ENCODE peak calls at places on chromosomes 13 and 19, in nine cellular contexts. B, Z, Q, K, H, W, S, L and X are unnamed samples.

GRCh38 chr13:98265669-98266551 is 88.8 kb upstream of the RNF113B start:
- DNase-seq in B (no peak), L (no peak), Z (no peak), H (peak), W (no peak), Q (no peak), S (no peak), K (peak), X (no peak)

GRCh38 chr13:99218545-99218944 is 17.9 kb downstream of the UBAC2 start:
- DNase-seq in L (no peak), W (no peak), H (no peak), K (peak), B (no peak), Z (no peak), Q (no peak), S (no peak), X (no peak)

GRCh38 chr13:27022571-27023311 is 148.9 kb downstream of the USP12 start:
- DNase-seq in Z (no peak), L (no peak), S (peak), H (no peak), B (peak), W (no peak), K (peak), Q (peak), X (no peak)

GRCh38 chr13:23845309-23845708 is 43.9 kb downstream of the MIPEP start:
- DNase-seq in K (no peak), B (no peak), Z (no peak), W (no peak), S (no peak), H (no peak), Q (no peak), L (no peak), X (no peak)

GRCh38 chr13:19572280-19572679 is 10.9 kb upstream of the TPTE2 start:
- DNase-seq in W (no peak), S (no peak), L (no peak), B (no peak), K (no peak), H (no peak), Q (no peak), Z (no peak), X (no peak)

GRCh38 chr19:16447015-16447384 is 24.8 kb downstream of the EPS15L1 start:
- DNase-seq in K (peak), Q (peak), W (peak), B (no peak), S (no peak), L (peak), H (peak), Z (peak), X (no peak)

GRCh38 chr19:29487432-29487831 is 38.4 kb upstream of the VSTM2B start:
- DNase-seq in B (no peak), H (no peak), Q (peak), Z (no peak), W (no peak), S (no peak), L (no peak), K (no peak), X (no peak)

GRCh38 chr13:23510979-23511735 is 59.1 kb upstream of the TNFRSF19 start:
- DNase-seq in H (no peak), Z (no peak), K (peak), W (no peak), B (no peak), S (no peak), L (peak), Q (no peak), X (no peak)

GRCh38 chr13:20161275-20161950 is 561 bp upstream of the GJA3 start:
- DNase-seq in S (no peak), W (peak), Z (peak), K (no peak), H (peak), Q (no peak), B (no peak), L (peak), X (no peak)

GRCh38 chr13:48593551-48593950 is 60.2 kb upstream of the CYSLTR2 start:
- DNase-seq in L (no peak), K (no peak), B (no peak), Q (no peak), Z (no peak), W (no peak), S (no peak), H (no peak), X (no peak)

GRCh38 chr19:51094696-51095279 is 12.1 kb upstream of the KLK14 start:
- DNase-seq in S (no peak), B (no peak), Z (peak), H (no peak), K (no peak), L (peak), W (peak), Q (no peak), X (peak)

GRCh38 chr19:2631213-2631821 is 71.2 kb downstream of the GNG7 start:
- DNase-seq in Q (no peak), K (peak), H (no peak), B (no peak), L (no peak), W (no peak), Z (peak), S (no peak), X (no peak)

GRCh38 chr19:41225238-41226052 is 6.4 kb downstream of the AXL start:
- DNase-seq in L (no peak), Z (no peak), B (no peak), S (no peak), H (peak), K (peak), Q (peak), W (no peak), X (no peak)

GRCh38 chr13:29909975-29910674 is 59.7 kb upstream of the UBL3 start:
- DNase-seq in Q (peak), S (no peak), L (no peak), B (no peak), H (no peak), K (peak), W (no peak), Z (no peak), X (no peak)

GRCh38 chr19:16185123-16185924 is at the start of gene FAM32A:
- DNase-seq in W (peak), K (peak), H (peak), B (peak), Z (peak), Q (peak), L (peak), S (peak), X (peak)

GRCh38 chr19:57888107-57888493 is 737 bp downstream of the ZNF814 start:
- DNase-seq in K (no peak), W (no peak), Q (peak), B (no peak), L (no peak), H (no peak), Z (no peak), S (no peak), X (peak)

GRCh38 chr19:44002212-44002565 is 568 bp upstream of the ZNF230 start:
- DNase-seq in B (no peak), L (no peak), Z (no peak), H (no peak), Q (no peak), W (no peak), S (no peak), K (peak), X (no peak)

GRCh38 chr19:2413629-2414028 is 13.8 kb downstream of the TIMM13 start:
- DNase-seq in W (no peak), K (no peak), H (no peak), S (no peak), L (no peak), Z (no peak), B (no peak), Q (no peak), X (no peak)

GRCh38 chr13:110616103-110617101 is 1.1 kb downstream of the NAXD start:
- DNase-seq in W (no peak), Z (peak), L (peak), Q (no peak), B (no peak), H (peak), K (peak), S (no peak), X (peak)

GRCh38 chr19:52778811-52779210 is 7.8 kb downstream of the ZNF600 start:
- DNase-seq in K (peak), L (peak), Q (no peak), S (no peak), Z (no peak), H (no peak), B (no peak), W (peak), X (no peak)

GRCh38 chr19:29285878-29286277 is 72.9 kb upstream of the UQCRFS1 start:
- DNase-seq in K (no peak), B (peak), S (no peak), H (no peak), W (no peak), Z (no peak), L (no peak), Q (peak), X (peak)

GRCh38 chr13:32041429-32041828 is 9.9 kb downstream of the FRY start:
- DNase-seq in H (no peak), B (no peak), S (no peak), Q (no peak), K (no peak), Z (no peak), W (no peak), L (peak), X (no peak)

GRCh38 chr19:7916908-7917291 is 2.3 kb downstream of the TGFBR3L start:
- DNase-seq in Z (no peak), B (no peak), K (no peak), S (no peak), Q (no peak), L (no peak), H (no peak), W (no peak), X (no peak)

GRCh38 chr19:18798384-18799352 is 7.6 kb upstream of the COMP start:
- DNase-seq in L (no peak), Z (peak), K (no peak), B (no peak), Q (no peak), W (no peak), S (no peak), H (peak), X (no peak)

GRCh38 chr19:41563847-41564514 is 12.0 kb upstream of the CEACAM21 start:
- DNase-seq in Z (peak), S (no peak), W (peak), Q (no peak), L (no peak), K (no peak), H (no peak), B (no peak), X (peak)

GRCh38 chr19:18425515-18426415 is 6.6 kb downstream of the SSBP4 start:
- DNase-seq in Q (no peak), S (no peak), Z (no peak), K (peak), H (peak), W (no peak), L (no peak), B (peak), X (no peak)